ENCODE peak calls at places on chromosomes 1 and 21, in seven cellular contexts. N is fibroblast of lung, Z is PC-3, M is IMR-90, S is thoracic aorta, X is A549, G is lower lobe of right lung. T is an unnamed sample.

GRCh38 chr1:29363536-29363935 is 127.2 kb downstream of the PTPRU start:
- DNase-seq in N (no peak), Z (no peak), M (no peak), S (no peak), X (no peak), G (no peak), T (no peak)

GRCh38 chr1:116832268-116832931 is 77.3 kb upstream of the PTGFRN start:
- DNase-seq in N (no peak), Z (no peak), M (no peak), S (no peak), X (no peak), G (no peak), T (no peak)

GRCh38 chr1:113072141-113072756 is 749 bp upstream of the LRIG2 start:
- DNase-seq in N (no peak), Z (no peak), M (no peak), S (no peak), X (no peak), G (no peak), T (no peak)

GRCh38 chr1:18155881-18156385 is 48.3 kb downstream of the IGSF21 start:
- DNase-seq in N (no peak), Z (no peak), M (no peak), S (no peak), X (no peak), G (peak; percentile 41), T (no peak)

GRCh38 chr1:184322253-184322652 is 64.6 kb upstream of the C1orf21 start:
- DNase-seq in N (no peak), Z (no peak), M (no peak), S (no peak), X (no peak), G (no peak), T (no peak)

GRCh38 chr1:248838357-248839167 is 538 bp downstream of the ZNF672 start:
- DNase-seq in N (peak; percentile 87), Z (peak; percentile 99), M (peak; percentile 80), S (peak; percentile 64), X (peak; percentile 71), G (peak; percentile 94), T (peak; percentile 71)

GRCh38 chr1:82401116-82401515 is 600.4 kb downstream of the ADGRL2 start:
- DNase-seq in N (no peak), Z (no peak), M (no peak), S (no peak), X (no peak), G (no peak), T (no peak)

GRCh38 chr1:198234511-198235251 is 77.9 kb downstream of the NEK7 start:
- DNase-seq in N (peak; percentile 62), Z (peak; percentile 43), M (peak; percentile 70), S (no peak), X (no peak), G (no peak), T (no peak)

GRCh38 chr21:43703068-43703880 is 15.7 kb upstream of the PDXK start:
- DNase-seq in N (peak; percentile 74), Z (no peak), M (peak; percentile 68), S (no peak), X (no peak), G (peak; percentile 72), T (no peak)

GRCh38 chr1:85091647-85092295 is 43.5 kb upstream of the MCOLN3 start:
- DNase-seq in N (no peak), Z (no peak), M (no peak), S (no peak), X (no peak), G (no peak), T (no peak)

GRCh38 chr1:93579891-93580290 is 101.7 kb downstream of the BCAR3 start:
- DNase-seq in N (peak; percentile 92), Z (peak; percentile 90), M (peak; percentile 97), S (no peak), X (no peak), G (peak; percentile 54), T (no peak)

GRCh38 chr1:6414443-6414844 is 5.3 kb downstream of the HES2 start:
- DNase-seq in N (peak; percentile 58), Z (peak; percentile 50), M (peak; percentile 50), S (no peak), X (peak; percentile 53), G (no peak), T (no peak)

GRCh38 chr1:147611021-147611426 is 59.3 kb downstream of the ACP6 start:
- DNase-seq in N (no peak), Z (no peak), M (no peak), S (no peak), X (no peak), G (no peak), T (no peak)

GRCh38 chr21:42524341-42525227 is 10.9 kb downstream of the SLC37A1 start:
- DNase-seq in N (peak; percentile 56), Z (peak; percentile 22), M (peak; percentile 52), S (peak; percentile 41), X (no peak), G (peak; percentile 93), T (no peak)

GRCh38 chr1:96214982-96215381 is 506.6 kb upstream of the PTBP2 start:
- DNase-seq in N (no peak), Z (no peak), M (no peak), S (no peak), X (no peak), G (no peak), T (no peak)

GRCh38 chr21:18370292-18370691 is 33.3 kb downstream of the TMPRSS15 start:
- DNase-seq in N (no peak), Z (no peak), M (no peak), S (no peak), X (no peak), G (no peak), T (no peak)

GRCh38 chr1:7247683-7248401 is 462.6 kb downstream of the CAMTA1 start:
- DNase-seq in N (no peak), Z (no peak), M (no peak), S (no peak), X (no peak), G (no peak), T (peak; percentile 28)

GRCh38 chr1:101025283-101025679 is 303 bp downstream of the DPH5 start:
- DNase-seq in N (peak; percentile 37), Z (no peak), M (peak; percentile 32), S (no peak), X (no peak), G (no peak), T (no peak)

GRCh38 chr1:67228791-67229190 is 62.5 kb downstream of the IL23R start:
- DNase-seq in N (no peak), Z (no peak), M (no peak), S (no peak), X (no peak), G (no peak), T (no peak)

DNA sequence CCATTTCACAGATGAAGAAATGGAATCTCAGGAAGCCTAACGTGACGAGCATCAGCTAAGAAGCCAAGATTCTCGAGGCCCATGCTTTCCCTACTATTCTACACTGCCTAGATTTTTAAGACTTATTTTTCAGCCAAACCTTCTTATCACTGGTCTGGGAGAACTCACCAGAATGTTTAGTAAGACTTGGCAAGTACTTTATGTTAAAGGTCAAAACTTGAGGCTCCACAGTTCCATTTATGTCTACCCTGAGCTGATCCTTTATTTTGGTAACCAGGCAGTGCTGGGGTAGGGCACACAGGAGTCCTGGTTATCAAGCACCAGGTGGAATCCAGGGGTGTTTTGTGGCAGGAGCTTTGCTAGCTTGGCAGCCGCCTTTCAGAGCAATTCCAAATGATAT is 16.8 kb downstream of the PLXNA2 start:
- DNase-seq in N (no peak), Z (no peak), M (no peak), S (no peak), X (no peak), G (no peak), T (no peak)
- H3K4me1 ChIP-seq in N (peaks cover 15% of the 10 kb centered on the region), Z (peaks cover 31% of the 10 kb centered on the region), M (peaks cover 18% of the 10 kb centered on the region), S (peaks cover 66% of the 10 kb centered on the region), X (no peaks in the 10 kb centered on the region), G (peaks cover 88% of the 10 kb centered on the region), T (peaks cover 17% of the 10 kb centered on the region)

DNA sequence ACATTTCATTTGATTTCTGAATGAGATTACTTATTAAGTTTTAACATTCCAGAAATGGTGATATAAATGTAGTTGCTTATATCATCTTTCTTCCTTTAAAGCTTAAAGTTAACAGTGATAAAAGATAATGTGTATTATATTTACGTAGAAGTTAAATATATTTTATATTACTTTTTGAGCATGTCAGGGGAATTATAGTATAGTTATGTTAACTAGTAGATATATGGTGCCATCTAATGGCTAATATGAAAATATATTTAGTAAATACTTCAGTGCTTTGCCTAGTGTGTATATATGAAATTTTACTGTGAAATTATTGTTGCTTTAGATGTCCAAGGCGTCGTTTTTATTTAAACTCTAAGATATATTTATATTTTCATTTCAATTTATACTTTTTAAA is 51.5 kb downstream of the SYT14 start:
- DNase-seq in N (peak; percentile 15), Z (peak; percentile 57), M (peak; percentile 34), S (no peak), X (peak; percentile 9), G (no peak), T (no peak)
- TF ChIP-seq CTCF in N (no peak), Z (peak; percentile 53), M (peak; percentile 53), S (no peak), X (peak; percentile 32), G (peak; percentile 14), T (no peak)

GRCh38 chr1:1537626-1538250 is 2.7 kb downstream of the TMEM240 start:
- DNase-seq in N (no peak), Z (no peak), M (no peak), S (no peak), X (no peak), G (no peak), T (no peak)
- H3K4me1 ChIP-seq in N (peaks cover 6% of the 10 kb centered on the region), Z (no peaks in the 10 kb centered on the region), M (peaks cover 14% of the 10 kb centered on the region), S (peaks cover 19% of the 10 kb centered on the region), X (no peaks in the 10 kb centered on the region), G (peaks cover 21% of the 10 kb centered on the region), T (peaks cover 14% of the 10 kb centered on the region)

GRCh38 chr21:36747815-36748381 is 49.0 kb downstream of the SIM2 start:
- DNase-seq in N (peak; percentile 35), Z (no peak), M (peak; percentile 34), S (no peak), X (no peak), G (no peak), T (no peak)
- TF ChIP-seq CTCF in N (no peak), Z (no peak), M (peak; percentile 56), S (no peak), X (no peak), G (no peak), T (no peak)

DNA sequence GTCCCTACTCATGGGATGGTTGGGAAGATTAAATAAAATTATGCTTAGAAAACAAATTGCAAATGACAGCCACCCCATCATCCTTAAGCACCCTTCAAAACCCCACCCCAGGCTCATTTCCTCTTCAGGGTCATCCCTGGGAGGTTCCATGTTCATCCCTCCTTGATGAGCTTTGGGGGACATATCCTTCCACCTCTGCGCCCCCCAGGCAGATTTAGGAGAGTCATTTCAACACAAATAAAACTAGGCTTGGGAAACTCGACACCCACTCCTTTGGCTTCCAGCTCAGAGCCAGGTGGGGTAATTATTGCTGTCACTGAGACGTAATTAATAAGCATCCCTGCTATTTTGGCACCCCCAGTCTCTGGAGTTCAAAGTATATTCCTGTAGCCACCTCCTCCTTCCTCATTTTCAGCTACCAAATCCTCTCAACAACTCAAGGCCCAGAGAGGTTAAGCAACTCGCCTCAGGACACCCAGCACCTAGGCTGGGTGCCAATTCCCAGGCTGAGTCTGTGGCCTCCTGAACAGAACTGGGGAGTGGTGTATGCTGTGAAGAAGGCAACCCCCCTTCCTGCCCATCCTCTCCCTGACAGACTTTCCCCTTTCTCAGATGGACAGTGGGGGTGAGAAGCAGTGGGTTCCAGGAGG is 595 bp downstream of the CRYBG2 start:
- DNase-seq in N (no peak), Z (peak; percentile 32), M (no peak), S (no peak), X (no peak), G (no peak), T (no peak)
- H3K4me1 ChIP-seq in N (no peaks in the 10 kb centered on the region), Z (peaks cover 68% of the 10 kb centered on the region), M (peaks cover 9% of the 10 kb centered on the region), S (no peaks in the 10 kb centered on the region), X (peaks cover 70% of the 10 kb centered on the region), G (no peaks in the 10 kb centered on the region), T (no peaks in the 10 kb centered on the region)